ENCODE peak calls at places on chromosomes 13 and 19, in five cellular contexts. One of them, this sample, is unnamed.

GRCh38 chr19:54229146-54229545 is 6.3 kb upstream of the LILRB3 start:
- DNase-seq in PC-3: no peak
- DNase-seq in COLO829: no peak
- DNase-seq in progenitor cell of endocrine pancreas: no peak
- DNase-seq in amygdala: no peak
- DNase-seq in this sample: no peak

GRCh38 chr13:74131206-74131605 is 3.0 kb downstream of the KLF12 start:
- DNase-seq in PC-3: no peak
- DNase-seq in COLO829: no peak
- DNase-seq in progenitor cell of endocrine pancreas: no peak
- DNase-seq in amygdala: no peak
- DNase-seq in this sample: no peak

GRCh38 chr13:91346848-91347211 is 657 bp upstream of the MIR17HG start:
- DNase-seq in PC-3: peak; percentile 13
- DNase-seq in COLO829: no peak
- DNase-seq in progenitor cell of endocrine pancreas: peak; percentile 11
- DNase-seq in amygdala: no peak
- DNase-seq in this sample: no peak

GRCh38 chr19:3536429-3537100 is 2.4 kb upstream of the TEKTIP1 start:
- DNase-seq in PC-3: no peak
- DNase-seq in COLO829: peak; percentile 95
- DNase-seq in progenitor cell of endocrine pancreas: no peak
- DNase-seq in amygdala: peak; percentile 41
- DNase-seq in this sample: no peak

GRCh38 chr19:4220188-4220587 is 9.1 kb upstream of the EBI3 start:
- DNase-seq in PC-3: no peak
- DNase-seq in COLO829: no peak
- DNase-seq in progenitor cell of endocrine pancreas: no peak
- DNase-seq in amygdala: no peak
- DNase-seq in this sample: no peak

GRCh38 chr13:105783261-105783660 is 752.2 kb downstream of the EFNB2 start:
- DNase-seq in PC-3: no peak
- DNase-seq in COLO829: no peak
- DNase-seq in progenitor cell of endocrine pancreas: no peak
- DNase-seq in amygdala: no peak
- DNase-seq in this sample: no peak

GRCh38 chr19:45162464-45163143 is 1.8 kb upstream of the NKPD1 start:
- DNase-seq in PC-3: no peak
- DNase-seq in COLO829: no peak
- DNase-seq in progenitor cell of endocrine pancreas: no peak
- DNase-seq in amygdala: no peak
- DNase-seq in this sample: no peak

GRCh38 chr19:19642506-19643157 is 825 bp downstream of the GMIP start:
- DNase-seq in PC-3: peak; percentile 11
- DNase-seq in COLO829: peak; percentile 31
- DNase-seq in progenitor cell of endocrine pancreas: no peak
- DNase-seq in amygdala: no peak
- DNase-seq in this sample: no peak

GRCh38 chr19:48403606-48404005 is 10.1 kb downstream of the GRIN2D start:
- DNase-seq in PC-3: peak; percentile 49
- DNase-seq in COLO829: peak; percentile 44
- DNase-seq in progenitor cell of endocrine pancreas: no peak
- DNase-seq in amygdala: peak; percentile 5
- DNase-seq in this sample: peak; percentile 75

GRCh38 chr19:33054623-33055022 is 10.1 kb downstream of the RHPN2 start:
- DNase-seq in PC-3: peak; percentile 94
- DNase-seq in COLO829: no peak
- DNase-seq in progenitor cell of endocrine pancreas: no peak
- DNase-seq in amygdala: no peak
- DNase-seq in this sample: no peak

GRCh38 chr13:61685683-61686013 is 270.0 kb upstream of the PCDH20 start:
- DNase-seq in PC-3: no peak
- DNase-seq in COLO829: no peak
- DNase-seq in progenitor cell of endocrine pancreas: no peak
- DNase-seq in amygdala: no peak
- DNase-seq in this sample: no peak

GRCh38 chr13:41311607-41312500 is 787 bp downstream of the NAA16 start:
- DNase-seq in PC-3: peak; percentile 35
- DNase-seq in COLO829: peak; percentile 23
- DNase-seq in progenitor cell of endocrine pancreas: peak; percentile 19
- DNase-seq in amygdala: peak; percentile 68
- DNase-seq in this sample: peak; percentile 64

GRCh38 chr19:47658431-47659383 is 49.8 kb downstream of the BICRA start:
- DNase-seq in PC-3: no peak
- DNase-seq in COLO829: peak; percentile 72
- DNase-seq in progenitor cell of endocrine pancreas: no peak
- DNase-seq in amygdala: peak; percentile 10
- DNase-seq in this sample: no peak

GRCh38 chr19:11079999-11080398 is 9.3 kb upstream of the LDLR start:
- DNase-seq in PC-3: no peak
- DNase-seq in COLO829: no peak
- DNase-seq in progenitor cell of endocrine pancreas: no peak
- DNase-seq in amygdala: no peak
- DNase-seq in this sample: no peak

GRCh38 chr13:107838592-107839161 is 376.7 kb downstream of the LIG4 start:
- DNase-seq in PC-3: no peak
- DNase-seq in COLO829: no peak
- DNase-seq in progenitor cell of endocrine pancreas: no peak
- DNase-seq in amygdala: no peak
- DNase-seq in this sample: no peak

GRCh38 chr13:21638319-21639282 is 32.3 kb upstream of the FGF9 start:
- DNase-seq in PC-3: peak; percentile 64
- DNase-seq in COLO829: peak; percentile 42
- DNase-seq in progenitor cell of endocrine pancreas: no peak
- DNase-seq in amygdala: no peak
- DNase-seq in this sample: peak; percentile 28

GRCh38 chr13:112760440-112760839 is 70.6 kb downstream of the ATP11A start:
- DNase-seq in PC-3: peak; percentile 58
- DNase-seq in COLO829: no peak
- DNase-seq in progenitor cell of endocrine pancreas: no peak
- DNase-seq in amygdala: no peak
- DNase-seq in this sample: no peak

GRCh38 chr19:16033136-16033530 is 43.2 kb upstream of the TPM4 start:
- DNase-seq in PC-3: no peak
- DNase-seq in COLO829: no peak
- DNase-seq in progenitor cell of endocrine pancreas: no peak
- DNase-seq in amygdala: no peak
- DNase-seq in this sample: no peak

GRCh38 chr13:33015791-33016323 is 366 bp upstream of the KL start:
- DNase-seq in PC-3: no peak
- DNase-seq in COLO829: no peak
- DNase-seq in progenitor cell of endocrine pancreas: no peak
- DNase-seq in amygdala: no peak
- DNase-seq in this sample: peak; percentile 52

GRCh38 chr19:31223805-31224534 is 125.3 kb downstream of the TSHZ3 start:
- DNase-seq in PC-3: no peak
- DNase-seq in COLO829: no peak
- DNase-seq in progenitor cell of endocrine pancreas: no peak
- DNase-seq in amygdala: no peak
- DNase-seq in this sample: no peak

GRCh38 chr19:51010066-51010795 is 8.8 kb upstream of the KLK8 start:
- DNase-seq in PC-3: peak; percentile 43
- DNase-seq in COLO829: no peak
- DNase-seq in progenitor cell of endocrine pancreas: no peak
- DNase-seq in amygdala: no peak
- DNase-seq in this sample: no peak

GRCh38 chr19:55591555-55591954 is 7.8 kb downstream of the FIZ1 start:
- DNase-seq in PC-3: no peak
- DNase-seq in COLO829: no peak
- DNase-seq in progenitor cell of endocrine pancreas: no peak
- DNase-seq in amygdala: no peak
- DNase-seq in this sample: peak; percentile 37

GRCh38 chr19:51927859-51928258 is 587 bp downstream of the ZNF613 start:
- DNase-seq in PC-3: no peak
- DNase-seq in COLO829: no peak
- DNase-seq in progenitor cell of endocrine pancreas: no peak
- DNase-seq in amygdala: no peak
- DNase-seq in this sample: no peak

GRCh38 chr19:5128251-5128931 is 159.5 kb downstream of the KDM4B start:
- DNase-seq in PC-3: no peak
- DNase-seq in COLO829: no peak
- DNase-seq in progenitor cell of endocrine pancreas: peak; percentile 57
- DNase-seq in amygdala: no peak
- DNase-seq in this sample: no peak

GRCh38 chr13:21625366-21625765 is 21.4 kb upstream of the MICU2 start:
- DNase-seq in PC-3: peak; percentile 59
- DNase-seq in COLO829: peak; percentile 46
- DNase-seq in progenitor cell of endocrine pancreas: no peak
- DNase-seq in amygdala: no peak
- DNase-seq in this sample: peak; percentile 28

GRCh38 chr13:50476579-50476978 is 366.9 kb downstream of the DLEU7 start:
- DNase-seq in PC-3: no peak
- DNase-seq in COLO829: no peak
- DNase-seq in progenitor cell of endocrine pancreas: no peak
- DNase-seq in amygdala: no peak
- DNase-seq in this sample: no peak